ENCODE peak calls at places on chromosomes 13 and 19, in eight cellular contexts. X is HAP-1, O is NCI-H2029, D is mesothelial cell of epicardium, G is tibial nerve, B is vagina, E is HuH-7.5, S is BE2C. T is an unnamed sample.

GRCh38 chr13:19060311-19061002 is 121.2 kb downstream of the TUBA3C start:
- DNase-seq in X (no peak), O (no peak), D (no peak), G (no peak), B (no peak), E (no peak), S (no peak), T (no peak)

GRCh38 chr13:78137404-78138142 is 218.9 kb upstream of the EDNRB start:
- DNase-seq in X (peak; percentile 53), O (peak; percentile 41), D (no peak), G (peak; percentile 27), B (no peak), E (peak; percentile 12), S (peak; percentile 26), T (peak; percentile 80)

GRCh38 chr19:42270346-42271044 is 1.4 kb downstream of the CIC start:
- DNase-seq in X (no peak), O (no peak), D (no peak), G (no peak), B (no peak), E (no peak), S (no peak), T (peak; percentile 85)

GRCh38 chr19:28868836-28869235 is 344.1 kb downstream of the UQCRFS1 start:
- DNase-seq in X (no peak), O (peak; percentile 74), D (no peak), G (no peak), B (no peak), E (no peak), S (no peak), T (no peak)

GRCh38 chr19:33039108-33039599 is 25.5 kb downstream of the RHPN2 start:
- DNase-seq in X (no peak), O (no peak), D (no peak), G (no peak), B (no peak), E (peak; percentile 61), S (no peak), T (no peak)

GRCh38 chr19:19207637-19208582 is 3.8 kb upstream of the NCAN start:
- DNase-seq in X (no peak), O (no peak), D (no peak), G (no peak), B (no peak), E (no peak), S (no peak), T (no peak)

GRCh38 chr13:27973956-27974662 is 5.0 kb upstream of the CDX2 start:
- DNase-seq in X (no peak), O (no peak), D (peak; percentile 17), G (no peak), B (no peak), E (no peak), S (no peak), T (no peak)

GRCh38 chr19:39200066-39200817 is 3.5 kb downstream of the NCCRP1 start:
- DNase-seq in X (no peak), O (no peak), D (no peak), G (no peak), B (no peak), E (no peak), S (no peak), T (no peak)